ENCODE peak calls at places on chromosomes 5 and 9, in seven cellular contexts. One of them, this sample, is unnamed.

GRCh38 chr5:172245823-172246222 is 37.7 kb downstream of the UBTD2 start:
- DNase-seq in IMR-90: no peak
- DNase-seq in H1: no peak
- DNase-seq in mesendoderm: no peak
- DNase-seq in neuronal stem cell: no peak
- DNase-seq in mesenchymal stem cell: no peak
- DNase-seq in trophoblast cell: no peak
- DNase-seq in this sample: no peak

GRCh38 chr9:113695901-113696300 is 180.2 kb upstream of the ZNF618 start:
- DNase-seq in H1: no peak
- DNase-seq in IMR-90: no peak
- DNase-seq in mesendoderm: no peak
- DNase-seq in trophoblast cell: no peak
- DNase-seq in mesenchymal stem cell: no peak
- DNase-seq in neuronal stem cell: no peak
- DNase-seq in this sample: no peak

GRCh38 chr9:2023532-2023931 is 8.4 kb downstream of the SMARCA2 start:
- DNase-seq in H1: no peak
- DNase-seq in trophoblast cell: no peak
- DNase-seq in neuronal stem cell: no peak
- DNase-seq in IMR-90: no peak
- DNase-seq in mesendoderm: no peak
- DNase-seq in mesenchymal stem cell: no peak
- DNase-seq in this sample: no peak

GRCh38 chr9:37994639-37995347 is 74.2 kb downstream of the SHB start:
- DNase-seq in trophoblast cell: peak
- DNase-seq in H1: no peak
- DNase-seq in mesenchymal stem cell: peak
- DNase-seq in neuronal stem cell: no peak
- DNase-seq in mesendoderm: no peak
- DNase-seq in IMR-90: peak
- DNase-seq in this sample: no peak

GRCh38 chr9:16348531-16348930 is 521.9 kb downstream of the BNC2 start:
- DNase-seq in trophoblast cell: peak
- DNase-seq in neuronal stem cell: no peak
- DNase-seq in mesendoderm: peak
- DNase-seq in H1: no peak
- DNase-seq in IMR-90: no peak
- DNase-seq in mesenchymal stem cell: peak
- DNase-seq in this sample: no peak

GRCh38 chr5:122849746-122850145 is 4.3 kb downstream of the SNX24 start:
- DNase-seq in neuronal stem cell: no peak
- DNase-seq in IMR-90: no peak
- DNase-seq in trophoblast cell: peak
- DNase-seq in mesendoderm: peak
- DNase-seq in H1: no peak
- DNase-seq in mesenchymal stem cell: no peak
- DNase-seq in this sample: no peak

GRCh38 chr5:39780341-39780740 is 355.6 kb upstream of the DAB2 start:
- DNase-seq in mesendoderm: peak
- DNase-seq in H1: no peak
- DNase-seq in mesenchymal stem cell: peak
- DNase-seq in IMR-90: peak
- DNase-seq in neuronal stem cell: no peak
- DNase-seq in trophoblast cell: no peak
- DNase-seq in this sample: no peak

GRCh38 chr5:31048282-31048974 is 145.1 kb upstream of the CDH6 start:
- DNase-seq in mesenchymal stem cell: no peak
- DNase-seq in IMR-90: no peak
- DNase-seq in trophoblast cell: no peak
- DNase-seq in mesendoderm: no peak
- DNase-seq in neuronal stem cell: no peak
- DNase-seq in H1: no peak
- DNase-seq in this sample: no peak

GRCh38 chr5:161051920-161052500 is 200.0 kb upstream of the ATP10B start:
- DNase-seq in mesendoderm: no peak
- DNase-seq in mesenchymal stem cell: no peak
- DNase-seq in IMR-90: no peak
- DNase-seq in H1: no peak
- DNase-seq in trophoblast cell: no peak
- DNase-seq in neuronal stem cell: no peak
- DNase-seq in this sample: no peak

GRCh38 chr5:59390074-59390659 is 503.4 kb downstream of the PDE4D start:
- DNase-seq in mesendoderm: peak
- DNase-seq in neuronal stem cell: peak
- DNase-seq in trophoblast cell: no peak
- DNase-seq in IMR-90: peak
- DNase-seq in H1: no peak
- DNase-seq in mesenchymal stem cell: peak
- DNase-seq in this sample: no peak

GRCh38 chr5:176979669-176980068 is 26.9 kb downstream of the UIMC1 start:
- DNase-seq in mesenchymal stem cell: no peak
- DNase-seq in IMR-90: no peak
- DNase-seq in H1: no peak
- DNase-seq in neuronal stem cell: no peak
- DNase-seq in trophoblast cell: no peak
- DNase-seq in mesendoderm: no peak
- DNase-seq in this sample: no peak

GRCh38 chr5:95317687-95318086 is 32.8 kb upstream of the MCTP1 start:
- DNase-seq in IMR-90: no peak
- DNase-seq in neuronal stem cell: no peak
- DNase-seq in trophoblast cell: no peak
- DNase-seq in H1: no peak
- DNase-seq in mesenchymal stem cell: no peak
- DNase-seq in mesendoderm: no peak
- DNase-seq in this sample: no peak

GRCh38 chr5:111655169-111655924 is 101.6 kb downstream of the NREP start:
- DNase-seq in H1: no peak
- DNase-seq in mesendoderm: no peak
- DNase-seq in mesenchymal stem cell: peak
- DNase-seq in neuronal stem cell: no peak
- DNase-seq in trophoblast cell: no peak
- DNase-seq in IMR-90: peak
- DNase-seq in this sample: no peak

GRCh38 chr9:935348-935965 is 41.0 kb upstream of the DMRT3 start:
- DNase-seq in neuronal stem cell: no peak
- DNase-seq in H1: no peak
- DNase-seq in mesenchymal stem cell: no peak
- DNase-seq in trophoblast cell: peak
- DNase-seq in mesendoderm: no peak
- DNase-seq in IMR-90: peak
- DNase-seq in this sample: no peak

GRCh38 chr9:35254237-35254636 is 92.4 kb downstream of the UNC13B start:
- DNase-seq in trophoblast cell: no peak
- DNase-seq in mesenchymal stem cell: no peak
- DNase-seq in IMR-90: no peak
- DNase-seq in neuronal stem cell: no peak
- DNase-seq in H1: no peak
- DNase-seq in mesendoderm: peak
- DNase-seq in this sample: no peak

GRCh38 chr9:134825025-134825424 is 55.6 kb upstream of the FCN2 start:
- DNase-seq in neuronal stem cell: no peak
- DNase-seq in IMR-90: no peak
- DNase-seq in mesendoderm: no peak
- DNase-seq in H1: no peak
- DNase-seq in trophoblast cell: no peak
- DNase-seq in mesenchymal stem cell: no peak
- DNase-seq in this sample: no peak

GRCh38 chr5:90173299-90174030 is 236.1 kb downstream of the CETN3 start:
- DNase-seq in trophoblast cell: no peak
- DNase-seq in IMR-90: no peak
- DNase-seq in mesendoderm: no peak
- DNase-seq in H1: no peak
- DNase-seq in mesenchymal stem cell: no peak
- DNase-seq in neuronal stem cell: no peak
- DNase-seq in this sample: no peak

GRCh38 chr5:62042007-62042406 is 264.0 kb upstream of the KIF2A start:
- DNase-seq in mesendoderm: no peak
- DNase-seq in IMR-90: no peak
- DNase-seq in H1: no peak
- DNase-seq in neuronal stem cell: no peak
- DNase-seq in trophoblast cell: no peak
- DNase-seq in mesenchymal stem cell: no peak
- DNase-seq in this sample: no peak

GRCh38 chr9:137306546-137307254 is 4.6 kb upstream of the NRARP start:
- DNase-seq in mesendoderm: no peak
- DNase-seq in neuronal stem cell: no peak
- DNase-seq in trophoblast cell: peak
- DNase-seq in IMR-90: no peak
- DNase-seq in mesenchymal stem cell: no peak
- DNase-seq in H1: no peak
- DNase-seq in this sample: peak

DNA sequence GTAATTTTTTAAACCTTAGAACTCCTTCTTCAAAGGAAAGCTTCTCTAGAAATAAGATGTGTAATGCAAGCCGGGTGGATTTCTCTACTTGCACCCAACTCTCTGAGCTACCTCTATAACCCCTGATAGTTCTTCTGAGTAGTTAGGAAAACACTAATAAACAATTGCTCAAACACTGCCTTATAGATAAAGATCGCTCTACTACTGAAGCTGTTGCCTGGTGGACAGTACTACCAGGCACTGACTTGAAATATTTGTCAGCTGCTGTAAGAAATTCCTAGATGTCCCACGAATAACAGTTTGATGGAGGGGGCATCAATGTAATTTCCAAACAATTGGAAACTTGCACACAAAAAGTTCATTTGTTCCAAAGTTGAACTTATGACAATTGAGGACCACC is 42.0 kb downstream of the NR3C1 start:
- DNase-seq in mesendoderm: no peak
- DNase-seq in mesenchymal stem cell: peak
- DNase-seq in trophoblast cell: peak
- DNase-seq in neuronal stem cell: no peak
- DNase-seq in IMR-90: no peak
- DNase-seq in H1: no peak
- DNase-seq in this sample: no peak
- H2BK5ac ChIP-seq in mesendoderm: no peak
- H2BK5ac ChIP-seq in mesenchymal stem cell: no peak
- H2BK5ac ChIP-seq in trophoblast cell: no peak
- H2BK5ac ChIP-seq in neuronal stem cell: no peak
- H2BK5ac ChIP-seq in IMR-90: no peak
- H2BK5ac ChIP-seq in H1: no peak
- H2BK5ac ChIP-seq in this sample: no peak

DNA sequence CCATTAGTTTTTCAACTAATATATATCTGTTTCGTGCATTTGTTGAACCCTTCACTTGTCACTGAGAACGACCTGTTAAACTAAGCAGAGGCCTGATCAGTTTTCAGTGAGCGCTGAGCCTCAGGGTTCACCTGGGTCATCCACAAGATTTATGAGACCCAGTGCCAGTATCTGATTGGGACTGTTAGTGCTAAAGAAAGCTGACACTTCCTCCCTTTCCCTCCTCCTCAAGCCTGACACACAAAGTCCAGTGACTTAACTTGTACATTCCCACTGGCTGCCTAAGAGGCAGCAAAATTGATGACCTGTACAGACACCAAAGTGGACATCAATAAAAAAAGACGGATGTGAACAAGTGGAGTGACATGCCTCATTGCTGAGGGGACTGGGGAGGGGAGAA is 545.8 kb downstream of the NR2F1-AS1 start:
- DNase-seq in H1: no peak
- DNase-seq in mesendoderm: no peak
- DNase-seq in neuronal stem cell: no peak
- DNase-seq in IMR-90: no peak
- DNase-seq in trophoblast cell: no peak
- DNase-seq in mesenchymal stem cell: peak
- DNase-seq in this sample: no peak
- H2BK5ac ChIP-seq in H1: no peak
- H2BK5ac ChIP-seq in mesendoderm: no peak
- H2BK5ac ChIP-seq in neuronal stem cell: no peak
- H2BK5ac ChIP-seq in IMR-90: no peak
- H2BK5ac ChIP-seq in trophoblast cell: no peak
- H2BK5ac ChIP-seq in mesenchymal stem cell: no peak
- H2BK5ac ChIP-seq in this sample: no peak

GRCh38 chr9:129178983-129179382 is 922 bp upstream of the IER5L start:
- DNase-seq in trophoblast cell: no peak
- DNase-seq in IMR-90: no peak
- DNase-seq in mesenchymal stem cell: peak
- DNase-seq in mesendoderm: peak
- DNase-seq in neuronal stem cell: peak
- DNase-seq in H1: peak
- DNase-seq in this sample: peak
- H2BK5ac ChIP-seq in trophoblast cell: no peak
- H2BK5ac ChIP-seq in IMR-90: no peak
- H2BK5ac ChIP-seq in mesenchymal stem cell: no peak
- H2BK5ac ChIP-seq in mesendoderm: no peak
- H2BK5ac ChIP-seq in neuronal stem cell: peak
- H2BK5ac ChIP-seq in H1: no peak
- H2BK5ac ChIP-seq in this sample: no peak

DNA sequence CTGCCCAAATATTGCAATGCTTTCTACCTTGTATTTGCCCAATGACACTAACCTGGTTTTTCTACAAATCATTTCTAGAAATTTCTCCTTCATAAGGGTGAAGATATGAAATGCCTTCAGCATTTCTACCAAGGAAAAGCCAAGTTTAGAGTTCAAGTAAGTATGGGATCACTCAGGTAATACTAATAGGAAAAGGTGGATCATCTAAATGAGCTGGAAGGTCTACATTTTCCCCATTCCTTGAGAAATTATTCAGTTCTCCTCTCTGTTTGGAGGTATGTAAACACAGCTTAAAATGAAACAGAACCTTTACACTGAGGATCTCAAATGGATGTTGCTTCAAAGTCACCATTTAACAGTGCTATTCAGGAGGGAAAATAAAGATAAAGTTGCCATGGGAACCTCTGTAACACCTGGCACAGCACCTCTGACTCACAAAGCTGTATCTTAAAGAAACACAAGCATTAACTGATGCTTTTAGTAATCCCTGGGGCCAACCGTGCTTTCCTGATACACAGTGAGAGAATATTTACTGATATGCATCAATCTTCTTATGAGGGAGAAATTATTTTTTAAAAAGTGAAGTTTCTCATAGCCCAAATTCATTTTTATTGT is 161.3 kb downstream of the DRD1 start:
- DNase-seq in mesendoderm: peak
- DNase-seq in neuronal stem cell: no peak
- DNase-seq in mesenchymal stem cell: no peak
- DNase-seq in H1: no peak
- DNase-seq in trophoblast cell: peak
- DNase-seq in IMR-90: no peak
- DNase-seq in this sample: no peak
- H2BK5ac ChIP-seq in mesendoderm: no peak
- H2BK5ac ChIP-seq in neuronal stem cell: no peak
- H2BK5ac ChIP-seq in mesenchymal stem cell: no peak
- H2BK5ac ChIP-seq in H1: no peak
- H2BK5ac ChIP-seq in trophoblast cell: no peak
- H2BK5ac ChIP-seq in IMR-90: no peak
- H2BK5ac ChIP-seq in this sample: no peak

GRCh38 chr9:4371108-4371507 is 71.2 kb upstream of the GLIS3 start:
- DNase-seq in mesenchymal stem cell: peak
- DNase-seq in H1: no peak
- DNase-seq in trophoblast cell: peak
- DNase-seq in neuronal stem cell: no peak
- DNase-seq in mesendoderm: peak
- DNase-seq in IMR-90: peak
- DNase-seq in this sample: no peak
- H2BK5ac ChIP-seq in mesenchymal stem cell: no peak
- H2BK5ac ChIP-seq in H1: no peak
- H2BK5ac ChIP-seq in trophoblast cell: no peak
- H2BK5ac ChIP-seq in neuronal stem cell: no peak
- H2BK5ac ChIP-seq in mesendoderm: no peak
- H2BK5ac ChIP-seq in IMR-90: no peak
- H2BK5ac ChIP-seq in this sample: no peak

This sample was measured in H9.